ENCODE peak calls at places on chromosomes 6 and 20, in seven cellular contexts. P is body of pancreas; C is ACHN; H is HTR-8/SVneo; T is WERI-Rb-1; S is stimulated activated CD4-positive, alpha-beta T cell treated with anti-CD3 and anti-CD28 coated beads, Interleukin-4, amount 100 ng/mL, for 24 hours; B is HT1080. G is an unnamed sample.

GRCh38 chr6:168374051-168374502 is 54.5 kb upstream of the DACT2 start:
- DNase-seq in P (no peak), C (no peak), H (no peak), T (no peak), S (no peak), B (no peak), G (no peak)

GRCh38 chr6:126905917-126906316 is 212.6 kb upstream of the RSPO3 start:
- DNase-seq in P (no peak), C (no peak), H (no peak), T (no peak), S (no peak), B (no peak), G (no peak)

GRCh38 chr20:8542115-8542486 is 410.0 kb downstream of the PLCB1 start:
- DNase-seq in P (no peak), C (no peak), H (no peak), T (no peak), S (no peak), B (no peak), G (no peak)

GRCh38 chr20:15673206-15673605 is 900.0 kb downstream of the KIF16B start:
- DNase-seq in P (no peak), C (peak; percentile 27), H (peak; percentile 3), T (no peak), S (no peak), B (peak; percentile 39), G (no peak)

GRCh38 chr6:72206606-72207005 is 320.3 kb downstream of the RIMS1 start:
- DNase-seq in P (no peak), C (no peak), H (no peak), T (peak; percentile 30), S (no peak), B (no peak), G (no peak)

GRCh38 chr6:132459605-132459952 is 53.3 kb downstream of the STX7 start:
- DNase-seq in P (no peak), C (no peak), H (no peak), T (no peak), S (no peak), B (no peak), G (no peak)

GRCh38 chr6:130033999-130034814 is 15.8 kb downstream of the L3MBTL3 start:
- DNase-seq in P (no peak), C (no peak), H (no peak), T (no peak), S (peak; percentile 28), B (peak; percentile 27), G (no peak)

GRCh38 chr6:64776359-64776758 is 930.7 kb downstream of the EYS start:
- DNase-seq in P (no peak), C (no peak), H (no peak), T (no peak), S (no peak), B (no peak), G (no peak)

GRCh38 chr6:134623391-134623790 is 305.5 kb upstream of the SGK1 start:
- DNase-seq in P (no peak), C (no peak), H (no peak), T (no peak), S (no peak), B (no peak), G (no peak)

GRCh38 chr6:40389176-40389767 is 197.9 kb downstream of the LRFN2 start:
- DNase-seq in P (no peak), C (no peak), H (no peak), T (peak; percentile 0), S (no peak), B (no peak), G (no peak)

GRCh38 chr6:20660534-20660933 is 126.3 kb downstream of the CDKAL1 start:
- DNase-seq in P (no peak), C (no peak), H (no peak), T (no peak), S (no peak), B (no peak), G (no peak)

GRCh38 chr20:2124632-2125131 is 23.1 kb downstream of the STK35 start:
- DNase-seq in P (no peak), C (no peak), H (no peak), T (no peak), S (no peak), B (no peak), G (no peak)

GRCh38 chr6:113104546-113105325 is 752.4 kb upstream of the MARCKS start:
- DNase-seq in P (no peak), C (no peak), H (no peak), T (no peak), S (no peak), B (no peak), G (no peak)

GRCh38 chr20:40441771-40442170 is 247.3 kb downstream of the MAFB start:
- DNase-seq in P (no peak), C (no peak), H (no peak), T (no peak), S (no peak), B (no peak), G (no peak)

GRCh38 chr20:21808863-21809664 is 103.6 kb downstream of the PAX1 start:
- DNase-seq in P (peak; percentile 43), C (peak; percentile 2), H (no peak), T (peak; percentile 56), S (peak; percentile 12), B (peak; percentile 7), G (peak; percentile 56)

GRCh38 chr20:57680131-57680716 is 29.6 kb downstream of the PMEPA1 start:
- DNase-seq in P (no peak), C (no peak), H (no peak), T (no peak), S (no peak), B (no peak), G (no peak)

GRCh38 chr6:170091000-170091638 is 199.8 kb downstream of the DLL1 start:
- DNase-seq in P (peak; percentile 6), C (no peak), H (no peak), T (no peak), S (peak; percentile 2), B (no peak), G (peak; percentile 21)

GRCh38 chr6:105484238-105485161 is 81.6 kb upstream of the PREP start:
- DNase-seq in P (no peak), C (peak; percentile 61), H (peak; percentile 23), T (no peak), S (no peak), B (peak; percentile 75), G (no peak)

GRCh38 chr6:71383891-71384489 is 95.4 kb downstream of the OGFRL1 start:
- DNase-seq in P (no peak), C (peak; percentile 64), H (peak; percentile 27), T (no peak), S (no peak), B (peak; percentile 65), G (no peak)

GRCh38 chr6:109269953-109270517 is 112.2 kb downstream of the CD164 start:
- DNase-seq in P (no peak), C (no peak), H (no peak), T (no peak), S (no peak), B (no peak), G (no peak)

GRCh38 chr6:56851541-56852248 is 103.2 kb upstream of the BEND6 start:
- DNase-seq in P (peak; percentile 36), C (peak; percentile 84), H (peak; percentile 59), T (peak; percentile 68), S (peak; percentile 23), B (peak; percentile 67), G (peak; percentile 32)

GRCh38 chr6:105038259-105038658 is 81.4 kb downstream of the LIN28B start:
- DNase-seq in P (no peak), C (no peak), H (no peak), T (no peak), S (no peak), B (no peak), G (no peak)

GRCh38 chr6:155795173-155795796 is 339.6 kb upstream of the NOX3 start:
- DNase-seq in P (no peak), C (no peak), H (peak; percentile 21), T (no peak), S (no peak), B (peak; percentile 42), G (no peak)

GRCh38 chr6:31446481-31446880 is 43.1 kb downstream of the MICA start:
- DNase-seq in P (no peak), C (no peak), H (no peak), T (no peak), S (no peak), B (no peak), G (no peak)

GRCh38 chr6:119627908-119628669 is 278.5 kb upstream of the MAN1A1 start:
- DNase-seq in P (peak; percentile 21), C (no peak), H (no peak), T (no peak), S (no peak), B (peak; percentile 85), G (no peak)

GRCh38 chr20:6828794-6829423 is 61.4 kb downstream of the BMP2 start:
- DNase-seq in P (peak; percentile 72), C (peak; percentile 66), H (peak; percentile 5), T (peak; percentile 58), S (peak; percentile 5), B (peak; percentile 38), G (peak; percentile 78)

GRCh38 chr6:87276624-87277023 is 45.8 kb upstream of the SMIM8 start:
- DNase-seq in P (no peak), C (no peak), H (no peak), T (no peak), S (no peak), B (no peak), G (no peak)

GRCh38 chr20:50379049-50379990 is 130.9 kb upstream of the PTPN1 start:
- DNase-seq in P (peak; percentile 96), C (no peak), H (peak; percentile 64), T (no peak), S (no peak), B (no peak), G (peak; percentile 95)

GRCh38 chr6:15386110-15386755 is 140.4 kb downstream of the JARID2 start:
- DNase-seq in P (no peak), C (no peak), H (no peak), T (no peak), S (no peak), B (no peak), G (no peak)

GRCh38 chr20:17757496-17757895 is 57.7 kb downstream of the BANF2 start:
- DNase-seq in P (no peak), C (no peak), H (no peak), T (no peak), S (no peak), B (no peak), G (no peak)

GRCh38 chr20:49892260-49893216 is 22.8 kb downstream of the SPATA2 start:
- DNase-seq in P (no peak), C (no peak), H (no peak), T (no peak), S (no peak), B (no peak), G (no peak)

GRCh38 chr6:88748141-88748540 is 215.3 kb downstream of the RNGTT start:
- DNase-seq in P (no peak), C (no peak), H (no peak), T (no peak), S (no peak), B (no peak), G (no peak)

GRCh38 chr6:161838306-161839035 is 564.6 kb upstream of the AGPAT4 start:
- DNase-seq in P (peak; percentile 17), C (no peak), H (no peak), T (peak; percentile 28), S (no peak), B (no peak), G (peak; percentile 42)

GRCh38 chr20:58219342-58219700 is 9.1 kb downstream of the ANKRD60 start:
- DNase-seq in P (no peak), C (no peak), H (peak; percentile 99), T (no peak), S (no peak), B (peak; percentile 82), G (no peak)

GRCh38 chr20:51388227-51388626 is 154.3 kb downstream of the NFATC2 start:
- DNase-seq in P (no peak), C (peak; percentile 22), H (peak; percentile 63), T (no peak), S (no peak), B (peak; percentile 77), G (no peak)

GRCh38 chr6:170229851-170230519 is 60.9 kb downstream of the DLL1 start:
- DNase-seq in P (no peak), C (no peak), H (no peak), T (no peak), S (no peak), B (no peak), G (no peak)

G was measured in stomach.